ENCODE peak calls at places on chromosomes 6 and 20, in four cellular contexts. S is suprapubic skin, H is mucosa of gallbladder, Z is fibroblast of lung. C is an unnamed sample.

GRCh38 chr20:38260378-38261053 is at the start of gene KIAA1755:
- DNase-seq in S (peak), H (no peak), Z (no peak), C (peak)

GRCh38 chr20:3483784-3484183 is 13.0 kb downstream of the ATRN start:
- DNase-seq in S (no peak), H (no peak), Z (peak), C (no peak)

GRCh38 chr6:32852844-32853540 is 512 bp downstream of the TAP1 start:
- DNase-seq in S (peak), H (peak), Z (peak), C (no peak)

GRCh38 chr6:112150363-112150762 is 63.0 kb downstream of the FAM229B start:
- DNase-seq in S (no peak), H (peak), Z (peak), C (no peak)

GRCh38 chr20:40753472-40753871 is 64.4 kb upstream of the MAFB start:
- DNase-seq in S (no peak), H (no peak), Z (no peak), C (no peak)

GRCh38 chr6:5261545-5262109 is 314 bp downstream of the FARS2 start:
- DNase-seq in S (no peak), H (no peak), Z (peak), C (no peak)

GRCh38 chr6:14324042-14324441 is 206.5 kb downstream of the CD83 start:
- DNase-seq in S (no peak), H (peak), Z (no peak), C (no peak)

GRCh38 chr20:9506337-9506821 is 8.0 kb upstream of the LAMP5 start:
- DNase-seq in S (no peak), H (no peak), Z (no peak), C (peak)

GRCh38 chr6:44735631-44735963 is 348.1 kb downstream of the CDC5L start:
- DNase-seq in S (no peak), H (no peak), Z (no peak), C (no peak)

GRCh38 chr6:143700684-143701342 is 23.0 kb downstream of the PHACTR2 start:
- DNase-seq in S (no peak), H (peak), Z (peak), C (no peak)

GRCh38 chr6:108588586-108588985 is 27.9 kb downstream of the FOXO3 start:
- DNase-seq in S (no peak), H (no peak), Z (peak), C (no peak)

GRCh38 chr6:123527406-123527805 is 109.3 kb downstream of the TRDN start:
- DNase-seq in S (no peak), H (no peak), Z (no peak), C (no peak)

GRCh38 chr6:25769983-25770382 is 15.4 kb downstream of the SLC17A4 start:
- DNase-seq in S (no peak), H (peak), Z (no peak), C (no peak)

GRCh38 chr6:55260181-55260580 is 67.1 kb upstream of the GFRAL start:
- DNase-seq in S (no peak), H (no peak), Z (no peak), C (no peak)

GRCh38 chr6:24659547-24659946 is 7.2 kb downstream of the TDP2 start:
- DNase-seq in S (no peak), H (no peak), Z (peak), C (no peak)

GRCh38 chr20:2754426-2754825 is 46.0 kb downstream of the CPXM1 start:
- DNase-seq in S (no peak), H (no peak), Z (no peak), C (no peak)

GRCh38 chr20:8722277-8722928 is 346.5 kb upstream of the PLCB4 start:
- DNase-seq in S (no peak), H (peak), Z (peak), C (peak)

GRCh38 chr6:43833223-43833995 is 63.4 kb downstream of the VEGFA start:
- DNase-seq in S (no peak), H (peak), Z (no peak), C (no peak)

GRCh38 chr6:7295916-7296315 is 17.1 kb downstream of the SSR1 start:
- DNase-seq in S (no peak), H (no peak), Z (no peak), C (no peak)

GRCh38 chr20:62598761-62599194 is 43.5 kb upstream of the SLCO4A1 start:
- DNase-seq in S (no peak), H (no peak), Z (no peak), C (peak)

GRCh38 chr6:40039042-40039441 is 104.8 kb upstream of the MOCS1 start:
- DNase-seq in S (no peak), H (no peak), Z (no peak), C (no peak)

GRCh38 chr6:11197175-11197535 is 35.3 kb downstream of the NEDD9 start:
- DNase-seq in S (no peak), H (no peak), Z (peak), C (peak)

GRCh38 chr6:41780623-41781301 is at the start of gene PRICKLE4:
- DNase-seq in S (no peak), H (peak), Z (no peak), C (no peak)

GRCh38 chr6:15243994-15244604 is 1.8 kb upstream of the JARID2 start:
- DNase-seq in S (peak), H (no peak), Z (no peak), C (peak)

GRCh38 chr6:3733321-3733925 is 18.1 kb downstream of the PXDC1 start:
- DNase-seq in S (peak), H (no peak), Z (no peak), C (no peak)

GRCh38 chr6:119026822-119027221 is 51.6 kb downstream of the FAM184A start:
- DNase-seq in S (no peak), H (no peak), Z (no peak), C (peak)

GRCh38 chr6:168852336-168852884 is 401.2 kb downstream of the THBS2 start:
- DNase-seq in S (no peak), H (no peak), Z (no peak), C (no peak)

GRCh38 chr6:113050010-113050893 is 703.1 kb downstream of the RFPL4B start:
- DNase-seq in S (no peak), H (no peak), Z (no peak), C (no peak)

C was measured in iPS-NIHi11.